ENCODE peak calls at places on chromosomes 4 and X, in eight cellular contexts. Z is left ventricle myocardium inferior, F is IMR-90, P is CD14-positive monocyte, B is stomach, R is tibial artery, D is GM13977, L is bronchial epithelial cell. A is an unnamed sample.

GRCh38 chr4:174438711-174439110 is 83.6 kb downstream of the HPGD start:
- DNase-seq in L (no peak), D (no peak), Z (no peak), B (no peak), F (no peak), P (no peak), R (no peak), A (no peak)

GRCh38 chr4:53734584-53735363 is 143.5 kb upstream of the LNX1 start:
- DNase-seq in D (no peak), L (peak), P (no peak), R (no peak), F (peak), B (no peak), Z (no peak), A (peak)

GRCh38 chr4:39732728-39733127 is 34.8 kb downstream of the UBE2K start:
- DNase-seq in F (peak), D (no peak), B (no peak), L (peak), P (no peak), R (no peak), Z (no peak), A (peak)

GRCh38 chr4:74284074-74284473 is 24.2 kb upstream of the EPGN start:
- DNase-seq in L (peak), P (no peak), B (no peak), Z (no peak), F (peak), R (no peak), D (no peak), A (peak)

GRCh38 chr4:140937866-140938265 is 181.7 kb upstream of the TBC1D9 start:
- DNase-seq in P (no peak), B (no peak), D (no peak), L (no peak), Z (no peak), R (no peak), F (peak), A (no peak)

GRCh38 chr4:25031077-25031606 is 396 bp upstream of the LGI2 start:
- DNase-seq in B (no peak), F (no peak), R (peak), L (no peak), Z (peak), D (peak), P (no peak), A (no peak)

GRCh38 chr4:20219526-20219925 is 32.2 kb upstream of the SLIT2 start:
- DNase-seq in Z (no peak), P (no peak), F (no peak), L (peak), B (no peak), D (no peak), R (no peak), A (no peak)

GRCh38 chr4:130640583-130640982 is 1544.6 kb downstream of the C4orf33 start:
- DNase-seq in F (no peak), D (no peak), B (no peak), P (no peak), R (no peak), L (no peak), Z (no peak), A (no peak)

GRCh38 chr4:140296871-140297570 is 76.4 kb upstream of the SCOC start:
- DNase-seq in B (no peak), D (no peak), Z (no peak), R (no peak), P (no peak), L (peak), F (no peak), A (peak)

GRCh38 chr4:179709961-179710624 is 2267.9 kb upstream of the AGA start:
- DNase-seq in D (no peak), P (no peak), F (no peak), R (no peak), L (no peak), Z (no peak), B (no peak), A (no peak)

GRCh38 chr4:155207534-155208257 is 740 bp upstream of the NPY2R start:
- DNase-seq in P (no peak), L (no peak), F (no peak), Z (no peak), B (no peak), D (no peak), R (no peak), A (no peak)

GRCh38 chr4:21276046-21276445 is 575.8 kb downstream of the PACRGL start:
- DNase-seq in R (no peak), Z (no peak), F (no peak), L (no peak), B (no peak), D (no peak), P (no peak), A (no peak)

GRCh38 chr4:48271626-48272025 is 2.0 kb upstream of the TEC start:
- DNase-seq in R (no peak), B (no peak), D (no peak), L (no peak), Z (no peak), P (no peak), F (no peak), A (no peak)

GRCh38 chr4:111231281-111231680 is 608.4 kb upstream of the PITX2 start:
- DNase-seq in Z (no peak), L (no peak), P (no peak), B (no peak), F (no peak), R (no peak), D (no peak), A (no peak)

GRCh38 chr4:52643846-52644245 is 15.3 kb downstream of the USP46 start:
- DNase-seq in Z (peak), D (no peak), F (peak), R (peak), B (peak), P (no peak), L (peak), A (no peak)

GRCh38 chr4:101035522-101035921 is 311.8 kb downstream of the PPP3CA start:
- DNase-seq in R (no peak), B (no peak), D (no peak), Z (no peak), F (no peak), P (no peak), L (no peak), A (no peak)

GRCh38 chr4:169249214-169249973 is 21.4 kb downstream of the SH3RF1 start:
- DNase-seq in L (peak), Z (no peak), F (peak), B (no peak), R (no peak), P (no peak), D (no peak), A (no peak)

GRCh38 chr4:16122784-16123183 is 39.0 kb upstream of the PROM1 start:
- DNase-seq in D (no peak), P (no peak), R (no peak), Z (no peak), L (no peak), F (no peak), B (no peak), A (no peak)

GRCh38 chr4:105288121-105288520 is 141.4 kb downstream of the TET2 start:
- DNase-seq in R (no peak), B (no peak), L (no peak), F (no peak), D (no peak), P (no peak), Z (no peak), A (no peak)

GRCh38 chr4:26410385-26411293 is 79.6 kb downstream of the CCKAR start:
- DNase-seq in P (no peak), F (peak), R (no peak), B (no peak), L (peak), D (peak), Z (no peak), A (peak)

GRCh38 chr4:88690355-88690754 is 7.3 kb downstream of the NAP1L5 start:
- DNase-seq in R (no peak), Z (no peak), B (no peak), F (peak), D (no peak), P (no peak), L (peak), A (no peak)

GRCh38 chr4:2962614-2963184 is 507 bp downstream of the NOP14 start:
- DNase-seq in F (peak), P (no peak), L (no peak), Z (no peak), B (peak), D (peak), R (no peak), A (no peak)

GRCh38 chrX:66760648-66761047 is 121.8 kb upstream of the EDA2R start:
- DNase-seq in Z (no peak), L (peak), D (no peak), B (no peak), R (no peak), F (no peak), P (no peak), A (no peak)
- TF ChIP-seq CTCF in Z (peak), L (no peak), D (peak), B (no peak), R (no peak), F (no peak), P (no peak), A (no peak)

GRCh38 chr4:94571301-94571700 is 119.6 kb downstream of the PDLIM5 start:
- DNase-seq in Z (no peak), P (no peak), R (no peak), F (no peak), B (no peak), L (no peak), D (no peak), A (no peak)
- TF ChIP-seq CTCF in Z (no peak), P (no peak), R (no peak), F (no peak), B (no peak), L (no peak), D (no peak), A (no peak)

GRCh38 chrX:16718824-16719333 is 533 bp upstream of the SYAP1 start:
- DNase-seq in D (no peak), P (no peak), R (no peak), Z (no peak), L (no peak), B (no peak), F (no peak), A (no peak)
- TF ChIP-seq CTCF in D (no peak), P (no peak), R (no peak), Z (no peak), L (no peak), B (no peak), F (no peak), A (no peak)

GRCh38 chr4:122576261-122577188 is 44.3 kb downstream of the IL21 start:
- DNase-seq in F (peak), L (peak), B (no peak), D (peak), Z (no peak), P (no peak), R (no peak), A (peak)
- TF ChIP-seq CTCF in F (peak), L (peak), B (peak), D (peak), Z (peak), P (no peak), R (peak), A (peak)